ENCODE peak calls at places on chromosomes 16 and 17, in four cellular contexts. O, B, H and E are unnamed samples.

GRCh38 chr16:83031524-83031923 is 404.8 kb downstream of the CDH13 start:
- DNase-seq in O (no peak), B (no peak), H (no peak), E (no peak)

GRCh38 chr17:42408076-42408475 is 15.0 kb downstream of the CAVIN1 start:
- DNase-seq in B (no peak), O (no peak), H (peak; percentile 51), E (no peak)

GRCh38 chr17:29855686-29856085 is 74.3 kb downstream of the SSH2 start:
- DNase-seq in B (no peak), H (peak; percentile 79), O (no peak), E (peak; percentile 89)

GRCh38 chr17:80791758-80792284 is 199.8 kb upstream of the CHMP6 start:
- DNase-seq in B (no peak), H (peak; percentile 96), O (peak; percentile 89), E (peak; percentile 93)

GRCh38 chr17:1147664-1148063 is 32.1 kb downstream of the ABR start:
- DNase-seq in H (peak; percentile 53), O (no peak), B (peak; percentile 36), E (peak; percentile 20)

GRCh38 chr17:7856081-7856791 is 1.1 kb downstream of the NAA38 start:
- DNase-seq in O (no peak), H (peak; percentile 69), B (peak; percentile 41), E (peak; percentile 20)

GRCh38 chr16:67558859-67559258 is 3.5 kb upstream of the CTCF start:
- DNase-seq in O (no peak), B (no peak), H (no peak), E (no peak)

GRCh38 chr16:7509919-7510705 is 177.5 kb downstream of the RBFOX1 start:
- DNase-seq in B (no peak), H (no peak), O (no peak), E (no peak)

GRCh38 chr17:65914784-65915342 is 277.1 kb downstream of the CEP112 start:
- DNase-seq in B (no peak), H (peak; percentile 11), O (no peak), E (no peak)

GRCh38 chr16:7304932-7305331 is 27.7 kb upstream of the RBFOX1 start:
- DNase-seq in O (no peak), H (no peak), B (no peak), E (no peak)

GRCh38 chr16:73023320-73023719 is 24.6 kb downstream of the ZFHX3 start:
- DNase-seq in H (no peak), B (no peak), O (no peak), E (no peak)

GRCh38 chr17:80812362-80813088 is 179.1 kb upstream of the CHMP6 start:
- DNase-seq in B (no peak), O (no peak), H (no peak), E (no peak)

GRCh38 chr17:57706761-57707160 is 38.3 kb downstream of the CCDC182 start:
- DNase-seq in H (no peak), B (no peak), O (no peak), E (no peak)

GRCh38 chr16:29790183-29790948 is at the start of gene KIF22:
- DNase-seq in B (peak; percentile 98), H (peak; percentile 99), O (peak; percentile 98), E (peak; percentile 98)

GRCh38 chr16:68072038-68072695 is 13.0 kb upstream of the NFATC3 start:
- DNase-seq in H (no peak), O (no peak), B (peak; percentile 53), E (peak; percentile 59)

GRCh38 chr16:2737895-2738418 is 14.5 kb upstream of the SRRM2 start:
- DNase-seq in B (no peak), H (no peak), O (no peak), E (no peak)

GRCh38 chr16:81526935-81527334 is 82.3 kb downstream of the CMIP start:
- DNase-seq in H (peak; percentile 72), O (no peak), B (peak; percentile 88), E (peak; percentile 88)

GRCh38 chr17:44222112-44222869 is 2.8 kb upstream of the UBTF start:
- DNase-seq in H (peak; percentile 79), O (no peak), B (no peak), E (peak; percentile 81)

GRCh38 chr17:81460856-81461460 is 51.6 kb downstream of the ACTG1 start:
- DNase-seq in H (no peak), B (no peak), O (no peak), E (no peak)

GRCh38 chr17:10716218-10716617 is 13.6 kb downstream of the TMEM220 start:
- DNase-seq in B (no peak), O (no peak), H (no peak), E (no peak)

GRCh38 chr16:47774661-47775060 is 313.5 kb downstream of the PHKB start:
- DNase-seq in H (peak; percentile 48), B (no peak), O (no peak), E (no peak)

GRCh38 chr16:27108051-27108770 is 41.5 kb downstream of the C16orf82 start:
- DNase-seq in H (no peak), B (no peak), O (no peak), E (no peak)

GRCh38 chr17:45282683-45283644 is 21.1 kb upstream of the SPATA32 start:
- DNase-seq in H (peak; percentile 76), B (no peak), O (peak; percentile 62), E (peak; percentile 42)

GRCh38 chr16:31265329-31266245 is 5.8 kb downstream of the ITGAM start:
- DNase-seq in H (peak; percentile 3), B (no peak), O (no peak), E (no peak)

GRCh38 chr17:76635039-76635438 is 8.5 kb downstream of the ST6GALNAC1 start:
- DNase-seq in O (no peak), H (no peak), B (no peak), E (no peak)

GRCh38 chr16:918068-918467 is 52.7 kb downstream of the LMF1 start:
- DNase-seq in H (no peak), O (no peak), B (no peak), E (no peak)

GRCh38 chr17:81148986-81149533 is 16.2 kb upstream of the PVALEF start:
- DNase-seq in O (no peak), B (no peak), H (no peak), E (no peak)

GRCh38 chr17:50453901-50454300 is 14.8 kb downstream of the CHAD start:
- DNase-seq in B (no peak), O (no peak), H (no peak), E (no peak)

GRCh38 chr16:15829460-15829859 is 27.4 kb downstream of the MYH11 start:
- DNase-seq in O (peak; percentile 44), B (peak; percentile 90), H (peak; percentile 68), E (peak; percentile 34)
- TF ChIP-seq CTCF in O (no peak), B (no peak), H (no peak), E (no peak)

GRCh38 chr17:3984719-3985444 is 20.6 kb upstream of the ATP2A3 start:
- DNase-seq in B (no peak), H (no peak), O (no peak), E (no peak)

GRCh38 chr17:3983945-3984484 is 19.8 kb upstream of the ATP2A3 start:
- DNase-seq in O (no peak), H (peak; percentile 88), B (no peak), E (peak; percentile 33)

GRCh38 chr17:3986270-3986938 is 22.2 kb upstream of the ATP2A3 start:
- DNase-seq in B (no peak), H (no peak), O (no peak), E (no peak)

GRCh38 chr17:3986939-3987335 is 22.7 kb upstream of the ATP2A3 start:
- DNase-seq in H (no peak), O (no peak), B (no peak), E (no peak)

DNA sequence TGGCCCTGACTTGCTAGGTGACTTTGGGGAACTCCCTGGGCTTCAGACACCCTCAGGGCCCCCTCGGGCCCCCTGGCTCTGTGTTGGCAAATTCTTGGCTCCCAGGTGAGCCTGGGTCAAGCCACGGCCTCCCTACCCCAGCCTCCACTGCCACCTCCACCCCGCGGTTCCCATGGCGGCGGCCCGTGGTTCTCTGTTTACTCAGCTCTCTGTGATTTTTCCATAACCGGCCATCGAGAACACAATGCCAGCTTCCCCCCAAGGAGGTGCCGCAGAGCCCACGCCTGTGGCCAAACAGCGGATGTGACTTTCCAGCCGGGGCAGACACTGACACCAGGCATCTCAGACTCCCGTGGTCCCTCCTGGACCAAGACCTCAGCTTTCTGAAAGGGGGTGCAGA is 21.6 kb upstream of the ATP2A3 start:
- DNase-seq in B (no peak), H (no peak), O (no peak), E (no peak)
- H3K4me3 ChIP-seq in B (no peak overlapping the region), H (no peak overlapping the region), O (no peak overlapping the region), E (no peak overlapping the region)

DNA sequence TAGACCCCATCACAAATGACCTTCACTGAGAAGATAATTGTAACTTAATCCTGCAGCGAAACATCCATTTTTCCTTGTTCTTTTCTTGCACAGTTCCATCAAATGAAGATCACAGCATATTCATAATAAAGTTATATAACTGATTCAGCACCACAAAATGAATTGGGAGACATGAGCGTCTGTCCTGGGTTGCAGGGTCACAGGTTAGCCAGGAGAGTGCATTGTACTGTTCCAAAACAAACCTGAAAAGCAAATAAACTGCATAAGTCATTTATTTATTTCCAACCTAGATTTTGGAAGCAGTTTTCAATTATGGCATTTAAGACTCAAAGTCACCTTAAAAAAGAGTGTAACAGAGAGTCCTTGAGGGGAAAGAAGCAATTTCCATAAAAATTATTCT is 18.6 kb upstream of the INTS2 start:
- DNase-seq in O (no peak), B (no peak), H (no peak), E (no peak)
- TF ChIP-seq CTCF in O (no peak), B (no peak), H (no peak), E (no peak)

DNA sequence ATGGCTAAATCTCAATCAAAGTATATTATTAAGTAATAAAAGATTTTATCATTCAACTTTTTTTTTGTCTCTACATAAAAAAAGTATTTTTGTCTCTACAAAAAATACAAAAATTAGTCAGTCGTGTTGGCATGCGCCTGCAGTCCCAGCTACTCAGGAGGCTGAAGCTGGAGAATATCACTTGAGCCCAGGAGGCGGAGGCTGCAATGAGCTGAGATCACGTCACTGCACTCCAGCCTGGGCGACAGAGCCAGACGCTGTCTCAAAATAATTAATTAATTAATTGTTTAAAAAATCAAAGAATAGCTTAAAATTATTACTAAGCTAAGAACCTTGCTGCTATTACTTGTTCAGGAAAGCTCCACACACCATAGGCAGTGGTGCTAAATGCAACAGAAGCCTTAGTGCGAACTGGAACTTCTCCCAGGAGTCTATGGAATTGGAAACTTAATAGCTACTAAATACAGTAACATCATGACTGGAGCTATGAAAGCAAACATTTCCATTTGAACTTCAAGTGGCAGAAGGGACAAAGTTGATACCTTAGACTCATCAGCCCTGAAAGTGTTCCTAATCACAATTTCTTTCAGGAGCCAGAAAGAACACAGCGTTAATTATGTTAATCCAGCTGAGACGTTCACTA is 22.6 kb downstream of the ADCY9 start:
- DNase-seq in B (no peak), H (peak; percentile 55), O (no peak), E (peak; percentile 52)
- H3K4me3 ChIP-seq in B (no peak overlapping the region), H (peak overlapping the region; percentile 27), O (no peak overlapping the region), E (no peak overlapping the region)